ENCODE peak calls at places on chromosomes 13 and 19, in four cellular contexts. One of them, this sample, is unnamed. For H3K27me3 and H3K36me3, the result is how much of the 10 kb centered on the place peaks cover.

GRCh38 chr19:28066161-28066560 is 1146.8 kb downstream of the UQCRFS1 start:
- DNase-seq in BJ: no peak
- DNase-seq in fibroblast of lung: no peak
- DNase-seq in neural progenitor cell: no peak
- DNase-seq in this sample: no peak

GRCh38 chr19:12723643-12724426 is at the start of gene TNPO2:
- DNase-seq in neural progenitor cell: peak
- DNase-seq in BJ: no peak
- DNase-seq in fibroblast of lung: peak
- DNase-seq in this sample: peak

GRCh38 chr13:80217614-80218456 is 123.1 kb downstream of the SPRY2 start:
- DNase-seq in neural progenitor cell: peak
- DNase-seq in fibroblast of lung: no peak
- DNase-seq in BJ: no peak
- DNase-seq in this sample: no peak

GRCh38 chr13:41541142-41541938 is 84.0 kb downstream of the RGCC start:
- DNase-seq in BJ: no peak
- DNase-seq in neural progenitor cell: no peak
- DNase-seq in fibroblast of lung: no peak
- DNase-seq in this sample: no peak

GRCh38 chr19:29542776-29543175 is 17.0 kb downstream of the VSTM2B start:
- DNase-seq in neural progenitor cell: no peak
- DNase-seq in BJ: no peak
- DNase-seq in fibroblast of lung: no peak
- DNase-seq in this sample: no peak

GRCh38 chr19:9913237-9914000 is 22.9 kb downstream of the OLFM2 start:
- DNase-seq in neural progenitor cell: peak
- DNase-seq in fibroblast of lung: no peak
- DNase-seq in BJ: no peak
- DNase-seq in this sample: peak

GRCh38 chr19:45815501-45816216 is 551 bp upstream of the RSPH6A start:
- DNase-seq in neural progenitor cell: peak
- DNase-seq in fibroblast of lung: no peak
- DNase-seq in BJ: no peak
- DNase-seq in this sample: peak

GRCh38 chr19:31992750-31993149 is 352.7 kb upstream of the ZNF507 start:
- DNase-seq in BJ: no peak
- DNase-seq in fibroblast of lung: no peak
- DNase-seq in neural progenitor cell: no peak
- DNase-seq in this sample: no peak

GRCh38 chr19:42528354-42529247 is at the start of gene CEACAM1:
- DNase-seq in BJ: no peak
- DNase-seq in fibroblast of lung: no peak
- DNase-seq in neural progenitor cell: no peak
- DNase-seq in this sample: no peak

GRCh38 chr13:92682832-92683517 is 543.6 kb upstream of the GPC6 start:
- DNase-seq in fibroblast of lung: no peak
- DNase-seq in BJ: no peak
- DNase-seq in neural progenitor cell: no peak
- DNase-seq in this sample: no peak

GRCh38 chr13:76812971-76813691 is 73.1 kb downstream of the KCTD12 start:
- DNase-seq in neural progenitor cell: no peak
- DNase-seq in BJ: no peak
- DNase-seq in fibroblast of lung: peak
- DNase-seq in this sample: no peak

GRCh38 chr19:39140594-39140993 is 15.0 kb downstream of the PAK4 start:
- DNase-seq in fibroblast of lung: no peak
- DNase-seq in neural progenitor cell: no peak
- DNase-seq in BJ: no peak
- DNase-seq in this sample: peak

GRCh38 chr13:42377640-42378382 is 105.9 kb downstream of the AKAP11 start:
- DNase-seq in fibroblast of lung: no peak
- DNase-seq in neural progenitor cell: no peak
- DNase-seq in BJ: no peak
- DNase-seq in this sample: no peak

GRCh38 chr13:36275190-36276002 is 22.2 kb downstream of the CCDC169 start:
- DNase-seq in BJ: no peak
- DNase-seq in fibroblast of lung: peak
- DNase-seq in neural progenitor cell: peak
- DNase-seq in this sample: no peak

GRCh38 chr19:14102102-14102696 is 11.6 kb upstream of the SAMD1 start:
- DNase-seq in neural progenitor cell: no peak
- DNase-seq in BJ: no peak
- DNase-seq in fibroblast of lung: no peak
- DNase-seq in this sample: no peak

GRCh38 chr19:14102756-14103155 is 12.2 kb upstream of the SAMD1 start:
- DNase-seq in fibroblast of lung: no peak
- DNase-seq in neural progenitor cell: no peak
- DNase-seq in BJ: no peak
- DNase-seq in this sample: no peak

GRCh38 chr19:14097532-14098151 is 7.1 kb upstream of the SAMD1 start:
- DNase-seq in fibroblast of lung: no peak
- DNase-seq in BJ: no peak
- DNase-seq in neural progenitor cell: no peak
- DNase-seq in this sample: peak

GRCh38 chr19:14103310-14103709 is 12.8 kb upstream of the SAMD1 start:
- DNase-seq in neural progenitor cell: no peak
- DNase-seq in fibroblast of lung: no peak
- DNase-seq in BJ: no peak
- DNase-seq in this sample: no peak

GRCh38 chr19:14101003-14101545 is 10.5 kb upstream of the SAMD1 start:
- DNase-seq in neural progenitor cell: no peak
- DNase-seq in fibroblast of lung: no peak
- DNase-seq in BJ: no peak
- DNase-seq in this sample: no peak
- H3K27me3 ChIP-seq in neural progenitor cell: under half
- H3K27me3 ChIP-seq in fibroblast of lung: under half
- H3K27me3 ChIP-seq in BJ: under half
- H3K27me3 ChIP-seq in this sample: under half

GRCh38 chr13:60931858-60932546 is 483.6 kb downstream of the PCDH20 start:
- DNase-seq in neural progenitor cell: no peak
- DNase-seq in fibroblast of lung: no peak
- DNase-seq in BJ: no peak
- DNase-seq in this sample: no peak
- H3K4me3 ChIP-seq in neural progenitor cell: no peak
- H3K4me3 ChIP-seq in fibroblast of lung: no peak
- H3K4me3 ChIP-seq in BJ: no peak
- H3K4me3 ChIP-seq in this sample: no peak

DNA sequence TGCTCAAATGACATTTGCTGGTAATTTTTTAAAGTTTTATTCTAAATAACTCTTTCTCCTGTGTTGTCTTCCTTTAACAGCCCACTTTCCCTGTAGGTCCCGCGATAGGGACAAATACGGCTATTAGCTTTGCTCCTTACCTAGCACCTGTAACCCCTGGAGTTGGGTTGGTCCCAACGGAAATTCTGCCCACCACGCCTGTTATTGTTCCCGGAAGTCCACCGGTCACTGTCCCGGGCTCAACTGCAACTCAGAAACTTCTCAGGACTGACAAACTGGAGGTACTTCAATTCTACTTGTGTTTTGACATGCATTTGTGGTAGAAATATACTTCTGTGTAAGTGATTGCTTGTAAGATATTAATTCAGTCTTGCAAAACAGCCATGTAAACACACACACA is 91.0 kb upstream of the RAP2A start:
- DNase-seq in fibroblast of lung: no peak
- DNase-seq in neural progenitor cell: no peak
- DNase-seq in BJ: no peak
- DNase-seq in this sample: no peak
- H3K36me3 ChIP-seq in fibroblast of lung: under half
- H3K36me3 ChIP-seq in neural progenitor cell: under half
- H3K36me3 ChIP-seq in BJ: under half
- H3K36me3 ChIP-seq in this sample: under half

GRCh38 chr19:1777149-1777548 is 23.8 kb downstream of the ONECUT3 start:
- DNase-seq in neural progenitor cell: no peak
- DNase-seq in BJ: no peak
- DNase-seq in fibroblast of lung: no peak
- DNase-seq in this sample: no peak
- H3K27me3 ChIP-seq in neural progenitor cell: half or more
- H3K27me3 ChIP-seq in BJ: under half
- H3K27me3 ChIP-seq in fibroblast of lung: under half
- H3K27me3 ChIP-seq in this sample: half or more

GRCh38 chr19:55504252-55504603 is 16.0 kb downstream of the SSC5D start:
- DNase-seq in neural progenitor cell: no peak
- DNase-seq in fibroblast of lung: no peak
- DNase-seq in BJ: no peak
- DNase-seq in this sample: no peak

GRCh38 chr19:55504981-55505380 is 16.7 kb downstream of the SSC5D start:
- DNase-seq in fibroblast of lung: no peak
- DNase-seq in BJ: no peak
- DNase-seq in neural progenitor cell: no peak
- DNase-seq in this sample: no peak

GRCh38 chr19:55500368-55500952 is 12.2 kb downstream of the SSC5D start:
- DNase-seq in neural progenitor cell: no peak
- DNase-seq in fibroblast of lung: no peak
- DNase-seq in BJ: no peak
- DNase-seq in this sample: no peak

GRCh38 chr19:55502197-55502952 is 14.1 kb downstream of the SSC5D start:
- DNase-seq in BJ: no peak
- DNase-seq in fibroblast of lung: no peak
- DNase-seq in neural progenitor cell: no peak
- DNase-seq in this sample: no peak

DNA sequence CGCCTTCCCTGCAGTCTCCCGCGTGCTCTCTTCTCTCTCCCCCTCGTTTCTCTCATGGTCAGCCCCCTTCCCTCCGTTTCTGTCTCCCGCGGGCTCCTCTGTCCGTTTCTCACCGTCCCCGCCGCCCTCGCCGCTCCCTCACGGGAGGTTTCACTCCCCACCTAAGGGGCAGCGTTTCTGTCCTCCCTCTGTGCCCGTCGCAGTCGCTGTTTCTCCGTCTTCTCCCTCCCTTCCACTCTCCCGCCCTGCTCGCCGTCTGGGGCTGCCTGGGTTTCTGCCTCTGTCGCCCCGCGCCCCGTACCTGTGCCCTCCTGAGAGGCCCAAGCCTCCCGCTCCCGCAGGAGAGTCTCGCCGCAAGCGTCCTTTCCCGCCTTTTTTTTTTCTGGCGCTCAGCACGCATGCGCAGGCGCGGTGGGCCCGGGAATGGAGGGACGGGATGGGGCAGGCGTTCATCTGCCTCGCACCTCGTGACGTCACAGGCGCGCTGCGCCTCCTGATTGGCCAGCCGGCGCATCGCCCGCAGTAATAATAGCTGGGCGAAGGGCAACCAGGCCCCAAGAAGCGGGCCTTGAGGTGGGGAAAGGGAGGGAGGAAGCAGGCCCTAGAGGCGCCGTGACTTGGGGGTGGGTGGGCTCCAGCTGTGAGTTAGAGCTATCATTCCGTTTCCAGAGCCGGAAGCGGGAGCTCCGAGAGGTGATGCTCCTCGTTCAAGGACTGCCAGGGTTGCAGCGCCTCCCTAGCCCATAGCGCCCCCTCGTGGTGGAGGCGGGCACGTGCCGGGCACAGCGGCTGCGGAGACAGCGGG is 15.4 kb downstream of the SSC5D start:
- DNase-seq in fibroblast of lung: peak
- DNase-seq in BJ: peak
- DNase-seq in neural progenitor cell: peak
- DNase-seq in this sample: peak
- H3K4me3 ChIP-seq in fibroblast of lung: peak
- H3K4me3 ChIP-seq in BJ: peak
- H3K4me3 ChIP-seq in neural progenitor cell: no peak
- H3K4me3 ChIP-seq in this sample: peak

GRCh38 chr19:2213799-2214198 is 22.3 kb downstream of the PLEKHJ1 start:
- DNase-seq in fibroblast of lung: peak
- DNase-seq in BJ: no peak
- DNase-seq in neural progenitor cell: no peak
- DNase-seq in this sample: no peak

GRCh38 chr19:2215281-2215751 is 20.8 kb downstream of the PLEKHJ1 start:
- DNase-seq in fibroblast of lung: peak
- DNase-seq in BJ: no peak
- DNase-seq in neural progenitor cell: peak
- DNase-seq in this sample: peak

GRCh38 chr19:2210987-2211740 is 25.0 kb downstream of the PLEKHJ1 start:
- DNase-seq in BJ: no peak
- DNase-seq in neural progenitor cell: no peak
- DNase-seq in fibroblast of lung: no peak
- DNase-seq in this sample: no peak

GRCh38 chr19:2214253-2214652 is 21.9 kb downstream of the PLEKHJ1 start:
- DNase-seq in fibroblast of lung: peak
- DNase-seq in neural progenitor cell: no peak
- DNase-seq in BJ: no peak
- DNase-seq in this sample: no peak

DNA sequence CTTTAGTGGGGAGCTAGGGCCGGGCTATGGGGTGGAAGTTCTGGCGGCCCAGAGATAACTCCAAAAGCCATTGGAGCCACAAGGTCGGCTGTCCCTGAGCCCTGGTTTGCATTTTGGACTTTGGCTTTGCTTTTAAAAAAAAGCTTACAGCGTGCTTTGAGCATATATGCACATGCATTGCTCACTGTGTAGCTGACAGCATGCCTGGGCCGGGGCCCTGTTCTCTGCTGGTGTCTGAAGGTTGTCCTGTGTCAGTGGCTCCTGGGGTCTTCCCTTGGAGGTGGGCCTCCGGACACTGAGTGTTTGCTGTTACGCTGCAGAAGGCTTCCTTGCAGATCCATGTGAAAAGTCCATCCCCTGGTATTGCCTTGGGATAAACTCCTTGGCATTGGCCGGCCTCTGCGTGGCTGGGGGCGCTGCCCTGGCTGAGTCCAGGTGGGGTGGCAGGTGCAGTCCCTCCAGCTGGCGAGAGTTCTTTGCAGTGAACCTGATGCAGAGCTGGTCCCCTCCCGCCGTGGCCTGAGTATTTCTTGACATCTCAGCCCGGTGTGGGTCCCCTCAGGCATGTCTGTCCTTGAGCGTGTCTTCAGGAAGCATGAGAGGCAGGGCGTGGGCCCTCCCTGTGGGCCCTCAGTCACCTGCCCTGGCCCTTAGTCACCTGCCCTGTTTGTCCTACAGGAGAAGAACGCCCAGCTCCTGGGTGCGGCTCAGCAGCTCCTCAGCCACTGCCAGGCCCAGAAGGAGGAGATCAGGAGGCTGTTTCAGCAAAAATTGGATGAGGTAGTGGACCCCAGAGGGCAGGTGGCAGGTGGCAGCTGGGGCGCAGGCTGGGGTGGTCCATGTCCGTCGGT is 23.0 kb downstream of the PLEKHJ1 start:
- DNase-seq in neural progenitor cell: no peak
- DNase-seq in BJ: no peak
- DNase-seq in fibroblast of lung: no peak
- DNase-seq in this sample: no peak
- H3K36me3 ChIP-seq in neural progenitor cell: under half
- H3K36me3 ChIP-seq in BJ: half or more
- H3K36me3 ChIP-seq in fibroblast of lung: half or more
- H3K36me3 ChIP-seq in this sample: under half

This sample was measured in H7.